ENCODE peak calls at places on chromosomes 6 and 20, in four cellular contexts. One of them, this sample, is unnamed.

GRCh38 chr6:87623248-87623647 is 33.3 kb downstream of the ORC3 start:
- DNase-seq in GM12878: no peak
- DNase-seq in K562: no peak
- DNase-seq in HL-60: no peak
- DNase-seq in this sample: no peak

GRCh38 chr20:34704177-34705007 is at the start of gene TP53INP2:
- DNase-seq in GM12878: no peak
- DNase-seq in K562: peak
- DNase-seq in HL-60: peak
- DNase-seq in this sample: peak

GRCh38 chr20:51864967-51865366 is 62.6 kb upstream of the SALL4 start:
- DNase-seq in GM12878: no peak
- DNase-seq in K562: no peak
- DNase-seq in HL-60: no peak
- DNase-seq in this sample: no peak

GRCh38 chr6:11149551-11149950 is 38.0 kb upstream of the ERVFRD-1 start:
- DNase-seq in GM12878: no peak
- DNase-seq in K562: no peak
- DNase-seq in HL-60: no peak
- DNase-seq in this sample: no peak

GRCh38 chr20:24785141-24785924 is 163.7 kb upstream of the CST7 start:
- DNase-seq in GM12878: no peak
- DNase-seq in K562: no peak
- DNase-seq in HL-60: no peak
- DNase-seq in this sample: no peak

GRCh38 chr20:54560357-54560756 is 85.0 kb downstream of the DOK5 start:
- DNase-seq in GM12878: no peak
- DNase-seq in K562: no peak
- DNase-seq in HL-60: no peak
- DNase-seq in this sample: no peak

GRCh38 chr20:21380711-21381110 is 16.6 kb downstream of the NKX2-4 start:
- DNase-seq in GM12878: no peak
- DNase-seq in K562: no peak
- DNase-seq in HL-60: no peak
- DNase-seq in this sample: no peak

GRCh38 chr20:48619126-48620101 is 208.4 kb downstream of the PREX1 start:
- DNase-seq in GM12878: no peak
- DNase-seq in K562: no peak
- DNase-seq in HL-60: no peak
- DNase-seq in this sample: no peak

GRCh38 chr6:33967966-33968724 is 164.3 kb upstream of the MLN start:
- DNase-seq in GM12878: no peak
- DNase-seq in K562: no peak
- DNase-seq in HL-60: no peak
- DNase-seq in this sample: no peak

GRCh38 chr20:58829531-58829941 is 21.2 kb downstream of the GNAS-AS1 start:
- DNase-seq in GM12878: no peak
- DNase-seq in K562: no peak
- DNase-seq in HL-60: no peak
- DNase-seq in this sample: no peak

GRCh38 chr20:63699466-63700198 is 3.2 kb downstream of the TNFRSF6B start:
- DNase-seq in GM12878: no peak
- DNase-seq in K562: no peak
- DNase-seq in HL-60: no peak
- DNase-seq in this sample: peak

GRCh38 chr6:138557147-138557546 is 57.9 kb upstream of the NHSL1 start:
- DNase-seq in GM12878: no peak
- DNase-seq in K562: no peak
- DNase-seq in HL-60: no peak
- DNase-seq in this sample: no peak

GRCh38 chr6:63442870-63443269 is 123.1 kb upstream of the LGSN start:
- DNase-seq in GM12878: no peak
- DNase-seq in K562: no peak
- DNase-seq in HL-60: no peak
- DNase-seq in this sample: no peak
- TF ChIP-seq SPI1 in GM12878: no peak
- TF ChIP-seq SPI1 in K562: no peak
- TF ChIP-seq SPI1 in HL-60: no peak
- TF ChIP-seq SPI1 in this sample: no peak

GRCh38 chr20:36091561-36092423 is 62.7 kb upstream of the EPB41L1 start:
- DNase-seq in GM12878: no peak
- DNase-seq in K562: peak
- DNase-seq in HL-60: no peak
- DNase-seq in this sample: no peak
- TF ChIP-seq SPI1 in GM12878: no peak
- TF ChIP-seq SPI1 in K562: no peak
- TF ChIP-seq SPI1 in HL-60: no peak
- TF ChIP-seq SPI1 in this sample: no peak

GRCh38 chr6:56766139-56766805 is 123.6 kb upstream of the DST start:
- DNase-seq in GM12878: no peak
- DNase-seq in K562: no peak
- DNase-seq in HL-60: no peak
- DNase-seq in this sample: no peak

GRCh38 chr6:56760842-56761241 is 118.2 kb upstream of the DST start:
- DNase-seq in GM12878: no peak
- DNase-seq in K562: no peak
- DNase-seq in HL-60: no peak
- DNase-seq in this sample: no peak

GRCh38 chr6:56765494-56765893 is 122.8 kb upstream of the DST start:
- DNase-seq in GM12878: no peak
- DNase-seq in K562: no peak
- DNase-seq in HL-60: no peak
- DNase-seq in this sample: no peak

GRCh38 chr6:56766806-56767178 is 124.1 kb upstream of the DST start:
- DNase-seq in GM12878: peak
- DNase-seq in K562: no peak
- DNase-seq in HL-60: no peak
- DNase-seq in this sample: no peak

DNA sequence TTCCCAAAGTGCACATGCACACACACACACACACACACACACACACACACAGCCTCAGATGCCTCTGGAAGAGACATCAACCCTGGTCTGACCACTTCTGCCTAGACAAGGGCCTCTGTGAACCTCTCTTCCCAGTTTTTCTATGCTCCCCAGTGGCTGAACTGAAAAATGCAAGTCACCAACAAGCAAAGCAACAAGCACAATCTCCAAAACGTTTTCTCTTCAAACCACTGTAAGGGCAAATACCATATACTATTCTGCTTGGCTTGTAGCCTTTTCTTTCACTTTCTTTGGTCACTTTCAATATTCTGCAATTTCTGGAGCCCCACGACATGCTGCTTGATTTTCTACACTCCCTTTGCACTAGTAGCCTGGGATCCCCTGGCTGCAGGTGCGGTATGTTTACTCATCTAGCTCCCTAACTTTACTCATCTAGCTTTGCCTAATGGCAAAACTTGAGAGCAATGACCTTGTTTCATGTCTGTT is 121.4 kb upstream of the DST start:
- DNase-seq in GM12878: peak
- DNase-seq in K562: no peak
- DNase-seq in HL-60: no peak
- DNase-seq in this sample: no peak
- TF ChIP-seq SPI1 in GM12878: no peak
- TF ChIP-seq SPI1 in K562: no peak
- TF ChIP-seq SPI1 in HL-60: no peak
- TF ChIP-seq SPI1 in this sample: no peak

DNA sequence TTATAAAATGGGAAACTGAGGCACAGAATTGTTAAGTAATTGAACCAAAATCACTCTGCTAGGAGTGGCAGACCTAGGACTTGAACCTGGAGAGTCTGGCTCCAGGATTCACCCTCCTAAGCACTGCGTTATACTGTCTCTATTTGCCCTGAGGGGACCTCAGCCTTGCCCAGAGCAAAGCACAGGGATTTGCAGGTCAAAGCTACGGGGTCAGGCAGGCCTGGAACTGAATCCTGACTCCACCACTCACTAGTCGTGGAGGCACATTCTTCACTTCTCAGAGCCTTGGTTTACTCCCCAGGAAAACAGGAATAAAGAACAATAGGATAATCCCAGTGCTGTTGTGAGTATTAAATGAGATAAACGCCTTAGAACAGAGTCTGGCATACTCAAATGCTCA is 19.4 kb downstream of the KCNK15 start:
- DNase-seq in GM12878: no peak
- DNase-seq in K562: no peak
- DNase-seq in HL-60: no peak
- DNase-seq in this sample: no peak
- TF ChIP-seq SPI1 in GM12878: no peak
- TF ChIP-seq SPI1 in K562: no peak
- TF ChIP-seq SPI1 in HL-60: no peak
- TF ChIP-seq SPI1 in this sample: no peak

This sample was measured in GM12891.